ENCODE peak calls at places on chromosomes 5 and 9, in six cellular contexts. M is H1, J is K562, C is WTC11, L is HepG2, E is GM12878. H is an unnamed sample.

GRCh38 chr5:126280820-126281219 is 142.4 kb upstream of the GRAMD2B start:
- DNase-seq in J (no peak), M (no peak), C (no peak), L (no peak), E (no peak), H (no peak)

GRCh38 chr5:2310946-2311345 is 428.2 kb upstream of the IRX4 start:
- DNase-seq in M (no peak), L (no peak), E (no peak), J (no peak), C (no peak), H (no peak)

GRCh38 chr5:61342066-61342465 is 10.0 kb downstream of the ZSWIM6 start:
- DNase-seq in E (no peak), L (no peak), C (no peak), M (no peak), J (no peak), H (no peak)

GRCh38 chr5:132254321-132254977 is 3.0 kb upstream of the PDLIM4 start:
- DNase-seq in C (no peak), M (no peak), E (no peak), L (no peak), J (no peak), H (no peak)

GRCh38 chr9:105359899-105360298 is 87.9 kb upstream of the FSD1L start:
- DNase-seq in E (no peak), C (no peak), J (no peak), M (no peak), L (no peak), H (no peak)

GRCh38 chr5:55220433-55221185 is 6.5 kb downstream of the MCIDAS start:
- DNase-seq in M (no peak), L (no peak), E (no peak), J (no peak), C (peak), H (peak)

GRCh38 chr9:91817493-91818225 is 132.4 kb downstream of the ROR2 start:
- DNase-seq in M (no peak), J (no peak), L (no peak), E (no peak), C (no peak), H (peak)

GRCh38 chr5:54385994-54386393 is 69.5 kb upstream of the HSPB3 start:
- DNase-seq in C (no peak), L (no peak), J (peak), M (no peak), E (no peak), H (no peak)

GRCh38 chr5:42252306-42252705 is 170.9 kb upstream of the GHR start:
- DNase-seq in C (no peak), J (no peak), E (no peak), M (no peak), L (no peak), H (no peak)

DNA sequence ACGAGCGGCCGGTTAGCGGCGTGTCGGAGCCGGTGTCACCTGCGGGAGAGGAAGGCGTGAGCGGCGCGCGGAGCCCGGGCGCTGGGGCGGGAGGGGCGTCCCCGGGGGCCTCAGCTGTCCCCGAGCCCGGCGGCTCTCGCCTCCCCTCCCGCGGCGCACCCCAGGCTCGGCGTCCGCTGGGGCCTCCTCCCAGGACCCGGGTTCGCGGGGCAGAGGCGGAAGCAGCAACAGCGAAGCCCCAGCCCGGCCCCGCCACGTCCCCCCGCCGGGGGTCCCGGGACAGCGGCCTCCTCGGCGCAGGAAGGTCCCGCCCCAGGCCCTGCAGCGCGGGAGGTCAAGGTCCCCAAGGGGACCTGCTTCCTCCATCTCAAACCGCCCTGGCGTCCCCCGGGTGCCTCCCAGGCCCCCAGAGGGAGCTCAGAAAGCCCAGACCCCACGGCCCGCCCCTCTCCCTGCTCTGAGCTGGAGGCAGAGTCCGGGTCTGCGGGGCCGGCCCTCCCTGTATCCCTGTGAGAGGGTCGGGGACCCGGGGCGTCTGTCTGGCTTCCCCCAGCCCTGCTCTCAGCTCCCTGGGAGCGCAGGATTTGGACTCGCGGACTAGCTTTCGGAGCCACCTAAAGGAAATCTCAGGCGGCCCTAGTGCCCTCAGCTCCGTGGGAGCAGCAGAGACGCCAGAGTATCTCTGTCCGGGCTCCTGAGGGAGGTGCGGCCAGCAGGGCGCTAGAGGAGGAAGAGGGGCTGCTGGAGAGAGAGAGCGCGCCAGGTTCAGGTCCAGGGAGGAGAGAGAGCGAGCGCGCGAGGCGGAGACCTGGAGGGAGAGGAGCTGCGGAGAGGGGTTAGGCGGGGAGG is 30.6 kb downstream of the EXOC3 start:
- DNase-seq in J (peak), M (no peak), E (no peak), L (peak), C (peak), H (peak)
- TF ChIP-seq CREB1 in J (no peak), M (no peak), E (no peak), L (no peak), C (no peak), H (no peak)

GRCh38 chr9:38067892-38068615 is 973 bp downstream of the SHB start:
- DNase-seq in J (peak), C (peak), L (no peak), E (no peak), M (no peak), H (peak)
- TF ChIP-seq CREB1 in J (no peak), C (no peak), L (no peak), E (no peak), M (no peak), H (no peak)

DNA sequence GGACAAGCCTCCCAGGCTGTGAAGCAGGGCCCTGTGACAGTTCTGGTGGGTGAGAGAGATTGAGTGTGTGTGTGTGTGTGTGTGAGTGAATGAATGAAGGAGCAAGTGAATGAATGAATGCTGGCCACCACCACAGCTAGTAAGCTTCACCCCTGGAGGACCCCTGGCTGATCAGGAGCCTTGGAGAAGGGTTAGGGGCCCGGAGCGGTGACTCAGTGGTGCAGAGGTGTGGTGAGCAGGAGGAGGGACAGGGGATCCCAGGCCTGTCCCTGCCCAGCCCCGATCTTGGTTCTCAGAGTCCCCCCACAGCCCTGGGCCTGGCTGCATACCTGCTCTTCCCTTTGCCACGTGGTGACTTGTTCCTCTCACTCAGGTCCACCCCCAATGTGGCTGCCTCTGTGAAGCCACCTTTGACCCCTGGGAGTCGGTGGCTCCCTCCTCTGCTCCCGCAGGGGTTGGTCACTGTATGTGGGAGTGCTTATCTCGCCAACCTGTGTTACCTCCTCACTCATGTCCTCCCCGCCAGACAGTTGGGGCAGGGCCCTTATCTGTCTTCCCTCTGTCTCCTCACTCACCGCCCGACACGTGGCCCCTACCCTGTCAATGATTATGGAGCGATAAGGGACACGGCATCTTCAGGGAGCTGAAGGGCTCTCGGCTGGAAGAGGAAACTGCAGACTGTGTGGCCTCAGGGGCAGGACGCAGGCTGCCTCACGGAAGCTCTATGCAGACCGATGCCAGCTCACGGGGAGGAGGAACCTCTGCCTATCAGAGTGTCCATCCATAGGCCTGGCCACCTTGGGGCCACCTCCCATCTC is 99.9 kb upstream of the PITX1 start:
- DNase-seq in J (peak), C (no peak), L (peak), E (no peak), M (no peak), H (no peak)
- TF ChIP-seq CREB1 in J (peak), C (no peak), L (no peak), E (no peak), M (no peak), H (no peak)

DNA sequence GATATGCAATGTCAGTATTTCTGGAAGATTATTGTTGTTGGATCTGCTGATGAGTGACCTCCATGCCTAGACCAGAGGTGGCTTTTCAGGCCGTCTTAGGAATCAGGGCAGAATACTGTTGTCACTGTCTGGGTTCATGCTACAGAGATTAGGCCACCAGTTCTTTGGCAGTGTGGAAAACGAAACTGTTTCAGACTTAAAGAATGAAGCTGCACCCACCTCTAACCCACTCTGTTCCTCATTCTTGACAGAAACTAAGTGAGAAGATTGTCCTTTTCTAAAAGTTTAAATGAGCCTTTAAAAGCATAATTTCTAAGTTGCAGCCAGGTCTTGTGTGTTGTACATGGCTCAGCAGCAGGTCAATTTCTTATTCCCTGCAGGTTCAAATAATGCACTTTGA is 444.3 kb downstream of the ENC1 start:
- DNase-seq in M (no peak), L (no peak), C (no peak), J (no peak), E (peak), H (no peak)
- TF ChIP-seq CREB1 in M (no peak), L (no peak), C (no peak), J (no peak), E (no peak), H (no peak)

GRCh38 chr9:134928796-134929559 is 11.3 kb upstream of the FCN1 start:
- DNase-seq in L (no peak), M (no peak), C (no peak), J (peak), E (no peak), H (no peak)
- TF ChIP-seq CREB1 in L (no peak), M (no peak), C (no peak), J (no peak), E (no peak), H (no peak)

DNA sequence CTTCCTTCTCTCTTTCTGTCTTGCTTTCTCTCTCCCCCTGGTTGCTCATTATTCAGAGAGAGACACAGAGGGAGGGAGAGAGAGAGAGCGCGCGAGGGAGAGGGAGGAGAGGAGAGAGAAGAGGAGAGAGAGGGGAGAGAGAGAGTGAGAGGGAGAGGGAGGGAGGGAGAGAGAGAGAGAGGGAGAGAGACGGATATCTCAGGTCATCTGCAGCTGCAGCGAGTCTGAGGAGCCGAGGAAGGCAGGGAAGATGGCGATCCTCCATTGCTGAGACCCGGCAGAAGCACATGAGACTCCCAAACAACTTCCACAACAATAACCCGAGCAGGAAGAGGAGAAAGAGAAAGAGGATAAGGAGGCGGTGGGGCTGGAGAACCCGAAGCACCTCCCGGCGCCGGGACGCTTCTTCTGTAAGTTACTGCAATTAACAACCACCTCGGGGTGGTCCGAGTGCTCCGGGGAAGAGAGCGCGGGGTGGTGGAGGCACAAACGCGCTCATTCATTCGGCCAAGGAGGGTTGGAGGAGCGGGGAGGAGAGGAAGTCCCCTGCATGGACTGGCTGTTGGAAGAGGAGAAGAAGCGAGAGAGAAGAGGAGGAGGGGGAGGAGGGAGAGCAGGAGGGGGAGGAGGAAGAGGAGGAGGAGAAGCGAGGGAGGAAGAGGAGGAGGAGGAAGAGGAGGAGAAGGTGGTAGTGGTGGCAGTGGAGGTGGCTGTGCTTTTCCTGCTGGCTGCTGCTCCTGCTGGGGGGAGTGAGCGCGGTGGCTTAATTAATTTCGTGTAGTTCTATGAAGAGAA is at the start of gene ZNF462:
- DNase-seq in E (no peak), L (no peak), J (no peak), C (peak), M (no peak), H (peak)
- TF ChIP-seq CREB1 in E (no peak), L (no peak), J (no peak), C (no peak), M (no peak), H (peak)

DNA sequence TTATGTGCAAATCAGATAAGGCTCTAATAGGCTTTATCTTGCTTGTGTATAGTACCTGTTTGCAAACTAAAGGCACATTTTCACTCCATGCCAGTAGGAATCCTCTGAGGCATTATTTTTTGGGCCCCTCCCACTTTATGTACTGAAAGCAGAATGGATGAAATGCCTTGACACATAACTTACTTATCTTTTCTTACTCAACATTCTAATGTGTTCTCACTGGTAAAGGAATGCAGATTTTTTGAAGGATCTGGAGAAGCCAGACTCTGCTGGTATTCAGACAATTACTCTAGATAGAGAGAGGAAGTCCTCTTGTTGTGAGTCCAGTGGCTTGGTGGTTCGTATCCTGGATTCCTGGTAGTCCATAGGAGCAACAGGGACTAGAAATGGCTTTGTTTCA is 336.7 kb downstream of the CCDC171 start:
- DNase-seq in J (no peak), L (no peak), C (no peak), E (no peak), M (no peak), H (no peak)
- TF ChIP-seq CREB1 in J (no peak), L (no peak), C (no peak), E (no peak), M (no peak), H (no peak)

GRCh38 chr9:133585481-133586367 is 23.5 kb downstream of the FAM163B start:
- DNase-seq in M (no peak), J (no peak), C (no peak), L (no peak), E (no peak), H (peak)

GRCh38 chr9:133583586-133583985 is 25.6 kb downstream of the FAM163B start:
- DNase-seq in M (no peak), E (no peak), C (no peak), J (no peak), L (no peak), H (no peak)

GRCh38 chr9:133583111-133583510 is 26.1 kb downstream of the FAM163B start:
- DNase-seq in C (no peak), J (no peak), E (no peak), L (no peak), M (no peak), H (no peak)

GRCh38 chr9:133584167-133584558 is 25.0 kb downstream of the FAM163B start:
- DNase-seq in J (no peak), M (no peak), C (no peak), L (no peak), E (no peak), H (no peak)

GRCh38 chr9:133584559-133585476 is 24.4 kb downstream of the FAM163B start:
- DNase-seq in L (no peak), M (no peak), E (no peak), J (no peak), C (peak), H (peak)
- TF ChIP-seq CREB1 in L (no peak), M (no peak), E (no peak), J (no peak), C (no peak), H (no peak)

DNA sequence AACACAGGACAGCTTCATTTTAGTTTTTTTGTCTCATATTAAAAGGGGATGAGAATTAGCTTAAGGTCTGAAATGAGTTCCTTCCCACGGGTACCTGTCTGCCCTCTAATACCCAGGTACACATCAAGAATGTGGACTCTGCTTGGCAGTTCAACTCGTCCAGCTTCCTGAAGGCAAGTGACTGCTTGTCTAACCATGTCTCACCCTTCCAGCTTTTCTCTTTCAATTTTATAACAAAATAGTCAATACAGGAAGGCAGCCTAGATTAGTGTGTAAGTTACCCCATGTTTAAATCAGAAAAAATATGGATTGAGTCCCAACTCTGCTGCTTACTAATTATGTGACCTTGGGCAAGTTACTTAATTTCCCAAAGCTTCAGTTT is 50.5 kb upstream of the C5orf46 start:
- DNase-seq in E (no peak), J (no peak), L (no peak), C (no peak), M (no peak), H (no peak)
- TF ChIP-seq CREB1 in E (no peak), J (no peak), L (no peak), C (no peak), M (no peak), H (no peak)